ENCODE peak calls at places on chromosomes 4 and X, in five cellular contexts. One of them, this sample, is unnamed.

GRCh38 chrX:97876697-97877407 is 993.1 kb downstream of the RPA4 start:
- DNase-seq in lung microvascular endothelial cell: no peak
- DNase-seq in stimulated activated naive CD4-positive, alpha-beta T cell treated with Interleukin-2 at 50 U/mL for 16 hours: no peak
- DNase-seq in neural crest cell: no peak
- DNase-seq in nucleus accumbens: no peak
- DNase-seq in this sample: no peak

GRCh38 chrX:123994730-123995129 is 33.2 kb downstream of the STAG2 start:
- DNase-seq in lung microvascular endothelial cell: no peak
- DNase-seq in stimulated activated naive CD4-positive, alpha-beta T cell treated with Interleukin-2 at 50 U/mL for 16 hours: no peak
- DNase-seq in neural crest cell: no peak
- DNase-seq in nucleus accumbens: no peak
- DNase-seq in this sample: no peak

GRCh38 chr4:76654796-76655195 is 219.8 kb downstream of the SHROOM3 start:
- DNase-seq in lung microvascular endothelial cell: no peak
- DNase-seq in stimulated activated naive CD4-positive, alpha-beta T cell treated with Interleukin-2 at 50 U/mL for 16 hours: no peak
- DNase-seq in neural crest cell: no peak
- DNase-seq in nucleus accumbens: no peak
- DNase-seq in this sample: no peak

GRCh38 chr4:98599617-98600016 is 58.8 kb downstream of the TSPAN5 start:
- DNase-seq in lung microvascular endothelial cell: no peak
- DNase-seq in stimulated activated naive CD4-positive, alpha-beta T cell treated with Interleukin-2 at 50 U/mL for 16 hours: no peak
- DNase-seq in neural crest cell: no peak
- DNase-seq in nucleus accumbens: no peak
- DNase-seq in this sample: no peak

GRCh38 chr4:3311489-3312171 is 18.8 kb downstream of the RGS12 start:
- DNase-seq in lung microvascular endothelial cell: no peak
- DNase-seq in stimulated activated naive CD4-positive, alpha-beta T cell treated with Interleukin-2 at 50 U/mL for 16 hours: no peak
- DNase-seq in neural crest cell: no peak
- DNase-seq in nucleus accumbens: no peak
- DNase-seq in this sample: no peak

GRCh38 chrX:37958493-37959211 is 47.7 kb upstream of the SYTL5 start:
- DNase-seq in lung microvascular endothelial cell: no peak
- DNase-seq in stimulated activated naive CD4-positive, alpha-beta T cell treated with Interleukin-2 at 50 U/mL for 16 hours: no peak
- DNase-seq in neural crest cell: no peak
- DNase-seq in nucleus accumbens: no peak
- DNase-seq in this sample: no peak

GRCh38 chrX:66675541-66675940 is 36.7 kb upstream of the EDA2R start:
- DNase-seq in lung microvascular endothelial cell: no peak
- DNase-seq in stimulated activated naive CD4-positive, alpha-beta T cell treated with Interleukin-2 at 50 U/mL for 16 hours: no peak
- DNase-seq in neural crest cell: no peak
- DNase-seq in nucleus accumbens: no peak
- DNase-seq in this sample: no peak

GRCh38 chrX:101823236-101823635 is 108.6 kb downstream of the ZMAT1 start:
- DNase-seq in lung microvascular endothelial cell: no peak
- DNase-seq in stimulated activated naive CD4-positive, alpha-beta T cell treated with Interleukin-2 at 50 U/mL for 16 hours: no peak
- DNase-seq in neural crest cell: no peak
- DNase-seq in nucleus accumbens: no peak
- DNase-seq in this sample: no peak

This sample was measured in hypothalamus.